ENCODE peak calls at places on chromosomes 7 and 10, in four cellular contexts. P is body of pancreas, R is lower lobe of right lung, A is right lobe of liver. X is an unnamed sample.

GRCh38 chr10:71431945-71432905 is 35.5 kb downstream of the CDH23 start:
- DNase-seq in P (no peak), R (no peak), A (no peak), X (peak)

GRCh38 chr7:921581-922333 is 32.7 kb downstream of the ADAP1 start:
- DNase-seq in P (peak), R (peak), A (peak), X (peak)

GRCh38 chr10:93991596-93992284 is 2.0 kb upstream of the PLCE1 start:
- DNase-seq in R (no peak), P (peak), A (peak), X (peak)

GRCh38 chr10:113424984-113425383 is 127.9 kb upstream of the HABP2 start:
- DNase-seq in R (no peak), A (no peak), P (no peak), X (no peak)

GRCh38 chr10:62043493-62043938 is 142.0 kb downstream of the ARID5B start:
- DNase-seq in R (no peak), P (no peak), A (no peak), X (no peak)

GRCh38 chr7:148501707-148502139 is 88.8 kb upstream of the C7orf33 start:
- DNase-seq in A (no peak), P (peak), R (no peak), X (peak)

GRCh38 chr7:50589362-50589761 is 24.2 kb upstream of the DDC start:
- DNase-seq in R (no peak), A (no peak), P (no peak), X (no peak)

GRCh38 chr7:140607441-140607989 is 33.1 kb downstream of the DENND2A start:
- DNase-seq in P (peak), A (peak), R (peak), X (no peak)

GRCh38 chr7:143240323-143241168 is 18.7 kb downstream of the TAS2R40 start:
- DNase-seq in P (peak), A (peak), R (no peak), X (peak)

GRCh38 chr10:70462349-70462984 is 16.1 kb upstream of the PALD1 start:
- DNase-seq in P (peak), R (peak), A (no peak), X (peak)

GRCh38 chr7:44979481-44980392 is 922 bp upstream of the MYO1G start:
- DNase-seq in R (no peak), P (no peak), A (no peak), X (no peak)

GRCh38 chr10:32961892-32962369 is 3.9 kb upstream of the ITGB1 start:
- DNase-seq in R (no peak), P (no peak), A (no peak), X (no peak)

GRCh38 chr7:108723343-108723957 is 153.8 kb downstream of the DNAJB9 start:
- DNase-seq in A (no peak), P (no peak), R (no peak), X (no peak)

GRCh38 chr7:30348083-30348560 is 63.7 kb downstream of the ZNRF2 start:
- DNase-seq in P (no peak), A (no peak), R (no peak), X (no peak)
- H3K27ac ChIP-seq in P (no peak), A (no peak), R (peak), X (peak)

GRCh38 chr10:16915308-16915707 is 98.1 kb upstream of the RSU1 start:
- DNase-seq in A (no peak), R (no peak), P (no peak), X (no peak)
- TF ChIP-seq CTCF in A (no peak), R (peak), P (no peak), X (no peak)

GRCh38 chr10:29446327-29446726 is 157.5 kb downstream of the LYZL1 start:
- DNase-seq in R (no peak), P (no peak), A (no peak), X (no peak)
- H3K27ac ChIP-seq in R (no peak), P (no peak), A (no peak), X (no peak)

DNA sequence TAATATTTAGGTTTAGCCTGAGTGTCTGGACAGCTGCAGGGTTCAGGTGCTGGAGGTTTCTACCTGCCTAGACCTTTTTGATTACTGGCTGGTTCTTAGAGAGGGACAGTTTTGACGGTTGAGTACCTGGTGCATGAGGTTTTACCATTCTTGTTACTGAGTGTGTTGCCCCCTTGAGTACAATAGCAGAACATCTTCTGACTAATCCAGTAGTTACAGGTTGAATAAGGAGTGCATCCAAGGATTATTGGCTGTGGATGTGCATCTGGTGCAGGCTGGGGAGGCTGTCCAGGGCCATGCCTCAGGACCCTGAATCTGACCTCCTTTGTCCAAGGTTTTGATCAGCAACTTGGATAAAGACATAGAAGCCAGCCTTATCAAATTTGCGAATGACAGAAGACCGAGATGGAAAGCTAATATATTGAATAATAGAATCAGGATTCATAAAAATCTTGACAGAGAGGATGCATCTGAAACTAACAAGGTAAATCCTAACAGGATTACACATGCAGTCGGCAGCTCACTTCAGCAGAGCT is 23.1 kb downstream of the PLPP4 start:
- DNase-seq in P (no peak), R (no peak), A (no peak), X (no peak)
- TF ChIP-seq CTCF in P (no peak), R (no peak), A (no peak), X (no peak)